ENCODE peak calls at places on chromosome X, in five cellular contexts. X, D, R, C and Y are unnamed samples.

GRCh38 chrX:40291553-40291952 is 193.8 kb upstream of the BCOR start:
- DNase-seq in X (no peak), D (no peak), R (no peak), C (no peak), Y (no peak)

GRCh38 chrX:150692837-150693781 is at the start of gene MTMR1:
- DNase-seq in X (peak), D (peak), R (peak), C (no peak), Y (no peak)

GRCh38 chrX:29617725-29618124 is 597.6 kb upstream of the MAGEB2 start:
- DNase-seq in X (no peak), D (peak), R (no peak), C (peak), Y (no peak)

GRCh38 chrX:8726031-8726652 is 5.8 kb downstream of the ANOS1 start:
- DNase-seq in X (no peak), D (no peak), R (peak), C (peak), Y (no peak)

GRCh38 chrX:50211510-50211909 is 6.9 kb downstream of the CCNB3 start:
- DNase-seq in X (no peak), D (peak), R (peak), C (peak), Y (no peak)

GRCh38 chrX:116317409-116317808 is 119.0 kb upstream of the SLC6A14 start:
- DNase-seq in X (peak), D (peak), R (peak), C (peak), Y (no peak)

GRCh38 chrX:56233682-56234081 is 1.5 kb downstream of the KLF8 start:
- DNase-seq in X (no peak), D (peak), R (no peak), C (peak), Y (no peak)

GRCh38 chrX:41014776-41015175 is 70.5 kb upstream of the USP9X start:
- DNase-seq in X (no peak), D (no peak), R (peak), C (no peak), Y (no peak)

GRCh38 chrX:25648790-25649189 is 489.4 kb upstream of the MAGEB18 start:
- DNase-seq in X (no peak), D (no peak), R (no peak), C (no peak), Y (no peak)